ENCODE peak calls at places on chromosomes 3 and 15, in four cellular contexts. U is neuronal stem cell, S is NCI-H1092, F is glutamatergic neuron. Y is an unnamed sample.

GRCh38 chr3:74883690-74884089 is 269.2 kb upstream of the CNTN3 start:
- DNase-seq in U (no peak), S (no peak), F (no peak), Y (no peak)

GRCh38 chr15:85137507-85138175 is 156.0 kb downstream of the PDE8A start:
- DNase-seq in U (no peak), S (peak), F (peak), Y (no peak)

GRCh38 chr3:171285287-171285686 is 174.9 kb downstream of the TNIK start:
- DNase-seq in U (no peak), S (no peak), F (no peak), Y (no peak)

GRCh38 chr3:101643861-101644613 is 32.9 kb downstream of the ZBTB11 start:
- DNase-seq in U (no peak), S (no peak), F (no peak), Y (no peak)

GRCh38 chr3:144332866-144333265 is 361.2 kb downstream of the DIPK2A start:
- DNase-seq in U (no peak), S (no peak), F (no peak), Y (no peak)

GRCh38 chr3:197748597-197749314 is 927 bp upstream of the FYTTD1 start:
- DNase-seq in U (no peak), S (no peak), F (no peak), Y (no peak)

GRCh38 chr3:66858656-66859381 is 139.3 kb upstream of the KBTBD8 start:
- DNase-seq in U (no peak), S (no peak), F (peak), Y (peak)

GRCh38 chr3:116270053-116270452 is 175.2 kb downstream of the LSAMP start:
- DNase-seq in U (no peak), S (no peak), F (no peak), Y (no peak)

GRCh38 chr3:59831394-59831793 is 781.6 kb upstream of the CFAP20DC start:
- DNase-seq in U (no peak), S (no peak), F (no peak), Y (no peak)

GRCh38 chr3:81684739-81685395 is 76.6 kb downstream of the GBE1 start:
- DNase-seq in U (no peak), S (no peak), F (no peak), Y (no peak)

GRCh38 chr3:107387555-107387954 is 10.3 kb downstream of the CCDC54 start:
- DNase-seq in U (no peak), S (no peak), F (no peak), Y (no peak)

GRCh38 chr3:73614385-73614784 is 10.4 kb downstream of the PDZRN3 start:
- DNase-seq in U (no peak), S (no peak), F (no peak), Y (no peak)

GRCh38 chr3:192830279-192831110 is 87.2 kb downstream of the MB21D2 start:
- DNase-seq in U (no peak), S (no peak), F (peak), Y (no peak)

GRCh38 chr3:11477286-11477935 is 166.3 kb downstream of the VGLL4 start:
- DNase-seq in U (no peak), S (no peak), F (no peak), Y (no peak)